ENCODE peak calls at places on chromosomes 11 and 22, in nine cellular contexts. One of them, this sample, is unnamed.

GRCh38 chr11:6568191-6568918 is 35.1 kb downstream of the RRP8 start:
- DNase-seq in hepatocyte: peak; percentile 65
- DNase-seq in gastrocnemius medialis: no peak
- DNase-seq in suprapubic skin: no peak
- DNase-seq in neural progenitor cell: peak; percentile 68
- DNase-seq in thoracic aorta: no peak
- DNase-seq in cardiac muscle cell: peak; percentile 70
- DNase-seq in sigmoid colon: peak; percentile 65
- DNase-seq in endodermal cell: peak; percentile 81
- DNase-seq in this sample: peak; percentile 43

GRCh38 chr22:32803020-32803758 is 1.7 kb downstream of the TIMP3 start:
- DNase-seq in hepatocyte: no peak
- DNase-seq in neural progenitor cell: peak; percentile 40
- DNase-seq in suprapubic skin: no peak
- DNase-seq in gastrocnemius medialis: no peak
- DNase-seq in sigmoid colon: peak; percentile 72
- DNase-seq in thoracic aorta: no peak
- DNase-seq in cardiac muscle cell: no peak
- DNase-seq in endodermal cell: peak; percentile 67
- DNase-seq in this sample: peak; percentile 61

GRCh38 chr11:69443968-69444364 is 37.5 kb upstream of the LINC01488 start:
- DNase-seq in cardiac muscle cell: no peak
- DNase-seq in neural progenitor cell: no peak
- DNase-seq in thoracic aorta: no peak
- DNase-seq in hepatocyte: no peak
- DNase-seq in sigmoid colon: no peak
- DNase-seq in suprapubic skin: no peak
- DNase-seq in gastrocnemius medialis: no peak
- DNase-seq in endodermal cell: peak; percentile 70
- DNase-seq in this sample: peak; percentile 41

GRCh38 chr11:108592591-108593213 is 866 bp downstream of the EXPH5 start:
- DNase-seq in cardiac muscle cell: peak; percentile 44
- DNase-seq in thoracic aorta: peak; percentile 18
- DNase-seq in suprapubic skin: no peak
- DNase-seq in neural progenitor cell: no peak
- DNase-seq in endodermal cell: peak; percentile 77
- DNase-seq in sigmoid colon: no peak
- DNase-seq in hepatocyte: peak; percentile 55
- DNase-seq in gastrocnemius medialis: no peak
- DNase-seq in this sample: no peak

GRCh38 chr11:133957926-133958325 is 1.2 kb upstream of the IGSF9B start:
- DNase-seq in thoracic aorta: no peak
- DNase-seq in neural progenitor cell: no peak
- DNase-seq in gastrocnemius medialis: no peak
- DNase-seq in cardiac muscle cell: no peak
- DNase-seq in endodermal cell: no peak
- DNase-seq in suprapubic skin: no peak
- DNase-seq in hepatocyte: no peak
- DNase-seq in sigmoid colon: no peak
- DNase-seq in this sample: no peak

GRCh38 chr11:98456281-98456680 is 564.5 kb upstream of the CNTN5 start:
- DNase-seq in cardiac muscle cell: no peak
- DNase-seq in gastrocnemius medialis: no peak
- DNase-seq in neural progenitor cell: no peak
- DNase-seq in hepatocyte: no peak
- DNase-seq in sigmoid colon: no peak
- DNase-seq in thoracic aorta: no peak
- DNase-seq in endodermal cell: peak; percentile 44
- DNase-seq in suprapubic skin: no peak
- DNase-seq in this sample: no peak

GRCh38 chr11:69839516-69839915 is 20.3 kb upstream of the FGF3 start:
- DNase-seq in sigmoid colon: no peak
- DNase-seq in suprapubic skin: peak; percentile 50
- DNase-seq in neural progenitor cell: no peak
- DNase-seq in hepatocyte: no peak
- DNase-seq in thoracic aorta: no peak
- DNase-seq in cardiac muscle cell: no peak
- DNase-seq in gastrocnemius medialis: no peak
- DNase-seq in endodermal cell: peak; percentile 21
- DNase-seq in this sample: no peak

GRCh38 chr11:14413307-14414072 is 54.5 kb upstream of the RRAS2 start:
- DNase-seq in hepatocyte: no peak
- DNase-seq in endodermal cell: peak; percentile 92
- DNase-seq in gastrocnemius medialis: no peak
- DNase-seq in neural progenitor cell: peak; percentile 67
- DNase-seq in suprapubic skin: no peak
- DNase-seq in thoracic aorta: no peak
- DNase-seq in sigmoid colon: peak; percentile 70
- DNase-seq in cardiac muscle cell: no peak
- DNase-seq in this sample: no peak

GRCh38 chr22:41576877-41577276 is 12.8 kb downstream of the PMM1 start:
- DNase-seq in gastrocnemius medialis: no peak
- DNase-seq in hepatocyte: peak; percentile 74
- DNase-seq in sigmoid colon: no peak
- DNase-seq in neural progenitor cell: peak; percentile 86
- DNase-seq in thoracic aorta: no peak
- DNase-seq in cardiac muscle cell: peak; percentile 77
- DNase-seq in endodermal cell: peak; percentile 94
- DNase-seq in suprapubic skin: no peak
- DNase-seq in this sample: peak; percentile 39

GRCh38 chr22:41575533-41575932 is 14.1 kb downstream of the PMM1 start:
- DNase-seq in hepatocyte: no peak
- DNase-seq in gastrocnemius medialis: no peak
- DNase-seq in sigmoid colon: no peak
- DNase-seq in neural progenitor cell: no peak
- DNase-seq in thoracic aorta: no peak
- DNase-seq in suprapubic skin: no peak
- DNase-seq in endodermal cell: no peak
- DNase-seq in cardiac muscle cell: no peak
- DNase-seq in this sample: no peak

GRCh38 chr22:41571786-41572185 is 11.0 kb downstream of the CSDC2 start:
- DNase-seq in hepatocyte: no peak
- DNase-seq in endodermal cell: no peak
- DNase-seq in sigmoid colon: no peak
- DNase-seq in suprapubic skin: no peak
- DNase-seq in gastrocnemius medialis: no peak
- DNase-seq in neural progenitor cell: no peak
- DNase-seq in thoracic aorta: no peak
- DNase-seq in cardiac muscle cell: no peak
- DNase-seq in this sample: no peak

GRCh38 chr22:41573677-41574264 is 13.0 kb downstream of the CSDC2 start:
- DNase-seq in cardiac muscle cell: no peak
- DNase-seq in sigmoid colon: no peak
- DNase-seq in neural progenitor cell: no peak
- DNase-seq in gastrocnemius medialis: no peak
- DNase-seq in suprapubic skin: no peak
- DNase-seq in thoracic aorta: no peak
- DNase-seq in endodermal cell: no peak
- DNase-seq in hepatocyte: no peak
- DNase-seq in this sample: no peak

GRCh38 chr22:41574847-41575381 is 14.1 kb downstream of the CSDC2 start:
- DNase-seq in suprapubic skin: no peak
- DNase-seq in sigmoid colon: peak; percentile 94
- DNase-seq in hepatocyte: no peak
- DNase-seq in thoracic aorta: no peak
- DNase-seq in gastrocnemius medialis: no peak
- DNase-seq in cardiac muscle cell: no peak
- DNase-seq in neural progenitor cell: no peak
- DNase-seq in endodermal cell: no peak
- DNase-seq in this sample: no peak
- H3K4me3 ChIP-seq in suprapubic skin: no peak overlapping the region
- H3K4me3 ChIP-seq in sigmoid colon: no peak overlapping the region
- H3K4me3 ChIP-seq in hepatocyte: no peak overlapping the region
- H3K4me3 ChIP-seq in thoracic aorta: no peak overlapping the region
- H3K4me3 ChIP-seq in gastrocnemius medialis: no peak overlapping the region
- H3K4me3 ChIP-seq in cardiac muscle cell: no peak overlapping the region
- H3K4me3 ChIP-seq in neural progenitor cell: no peak overlapping the region
- H3K4me3 ChIP-seq in endodermal cell: no peak overlapping the region
- H3K4me3 ChIP-seq in this sample: no peak overlapping the region

GRCh38 chr22:44485494-44485893 is 12.5 kb downstream of the RTL6 start:
- DNase-seq in endodermal cell: no peak
- DNase-seq in gastrocnemius medialis: no peak
- DNase-seq in cardiac muscle cell: no peak
- DNase-seq in thoracic aorta: no peak
- DNase-seq in neural progenitor cell: no peak
- DNase-seq in suprapubic skin: no peak
- DNase-seq in hepatocyte: no peak
- DNase-seq in sigmoid colon: no peak
- DNase-seq in this sample: no peak
- TF ChIP-seq CTCF in endodermal cell: no peak
- TF ChIP-seq CTCF in gastrocnemius medialis: no peak
- TF ChIP-seq CTCF in cardiac muscle cell: no peak
- TF ChIP-seq CTCF in thoracic aorta: no peak
- TF ChIP-seq CTCF in neural progenitor cell: no peak
- TF ChIP-seq CTCF in suprapubic skin: no peak
- TF ChIP-seq CTCF in hepatocyte: no peak
- TF ChIP-seq CTCF in sigmoid colon: no peak
- TF ChIP-seq CTCF in this sample: no peak

DNA sequence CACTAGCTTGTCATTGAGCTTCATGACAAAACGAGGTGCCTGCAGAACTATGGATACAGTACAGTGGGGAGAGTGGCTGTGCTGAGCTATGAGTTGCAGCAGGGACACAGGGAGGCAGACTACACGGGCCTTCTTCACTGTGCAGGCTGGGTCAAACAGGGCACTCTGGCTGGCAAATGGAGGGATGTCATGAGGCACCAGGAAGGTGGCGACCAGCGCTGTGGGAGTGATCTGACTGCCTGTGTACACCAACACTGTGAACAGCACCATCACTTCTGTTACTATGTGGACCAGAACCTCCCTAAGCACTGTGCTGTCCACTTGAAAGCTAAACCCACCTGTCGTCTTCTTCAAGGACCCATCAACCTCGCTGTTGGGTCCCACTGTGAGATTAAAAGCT is 3.1 kb downstream of the PKDREJ start:
- DNase-seq in sigmoid colon: no peak
- DNase-seq in suprapubic skin: no peak
- DNase-seq in neural progenitor cell: no peak
- DNase-seq in gastrocnemius medialis: no peak
- DNase-seq in endodermal cell: no peak
- DNase-seq in hepatocyte: no peak
- DNase-seq in thoracic aorta: no peak
- DNase-seq in cardiac muscle cell: no peak
- DNase-seq in this sample: no peak
- H3K27me3 ChIP-seq in sigmoid colon: no peaks in the 10 kb centered on the region
- H3K27me3 ChIP-seq in suprapubic skin: peaks cover 4% of the 10 kb centered on the region
- H3K27me3 ChIP-seq in neural progenitor cell: peaks cover 80% of the 10 kb centered on the region
- H3K27me3 ChIP-seq in gastrocnemius medialis: no peaks in the 10 kb centered on the region
- H3K27me3 ChIP-seq in endodermal cell: peaks cover 74% of the 10 kb centered on the region
- H3K27me3 ChIP-seq in hepatocyte: peaks cover 27% of the 10 kb centered on the region
- H3K27me3 ChIP-seq in thoracic aorta: no peaks in the 10 kb centered on the region
- H3K27me3 ChIP-seq in cardiac muscle cell: peaks cover 47% of the 10 kb centered on the region
- H3K27me3 ChIP-seq in this sample: peaks cover 2% of the 10 kb centered on the region

DNA sequence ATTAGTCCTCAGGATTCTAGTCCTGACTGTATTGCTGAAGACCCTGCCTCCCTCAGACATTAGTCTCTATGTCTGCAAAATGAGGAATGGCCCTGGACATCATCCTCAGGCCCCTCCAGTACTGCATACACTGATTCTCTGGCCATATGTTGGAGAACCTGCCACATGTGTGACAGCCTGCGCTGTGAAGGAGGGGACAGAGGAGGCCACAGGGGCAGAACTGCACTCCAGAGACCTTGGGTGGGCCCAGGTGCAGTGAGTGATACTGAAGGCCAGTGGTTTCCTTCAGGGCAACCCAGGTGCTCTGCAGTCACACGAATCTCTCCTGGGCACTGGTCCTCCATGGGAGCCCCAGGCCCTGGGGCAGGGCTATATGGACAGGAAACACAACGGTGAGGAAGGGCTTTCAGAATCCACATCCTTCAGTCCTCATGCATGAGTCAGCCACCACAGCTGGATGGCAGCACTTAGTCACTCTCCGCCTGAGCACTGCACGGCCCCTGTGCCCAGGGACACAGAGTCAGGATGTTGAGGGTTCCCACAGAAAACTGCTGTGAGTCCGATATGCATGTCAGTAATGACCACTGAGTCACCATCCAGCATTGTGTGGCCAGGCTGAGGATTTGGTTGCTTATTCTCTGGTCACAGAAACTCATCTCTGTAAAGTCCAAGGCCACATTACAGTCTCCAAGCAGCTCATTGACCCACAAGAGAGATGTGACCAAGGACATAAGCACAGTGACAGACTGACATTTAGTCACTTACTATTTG is 39.7 kb downstream of the ME3 start:
- DNase-seq in endodermal cell: peak; percentile 89
- DNase-seq in hepatocyte: peak; percentile 67
- DNase-seq in sigmoid colon: peak; percentile 66
- DNase-seq in neural progenitor cell: peak; percentile 40
- DNase-seq in cardiac muscle cell: peak; percentile 17
- DNase-seq in thoracic aorta: peak; percentile 24
- DNase-seq in suprapubic skin: no peak
- DNase-seq in gastrocnemius medialis: no peak
- DNase-seq in this sample: peak; percentile 96
- H3K4me3 ChIP-seq in endodermal cell: no peak overlapping the region
- H3K4me3 ChIP-seq in hepatocyte: no peak overlapping the region
- H3K4me3 ChIP-seq in sigmoid colon: no peak overlapping the region
- H3K4me3 ChIP-seq in neural progenitor cell: no peak overlapping the region
- H3K4me3 ChIP-seq in cardiac muscle cell: no peak overlapping the region
- H3K4me3 ChIP-seq in thoracic aorta: no peak overlapping the region
- H3K4me3 ChIP-seq in suprapubic skin: no peak overlapping the region
- H3K4me3 ChIP-seq in gastrocnemius medialis: no peak overlapping the region
- H3K4me3 ChIP-seq in this sample: no peak overlapping the region

This sample was measured in bronchial epithelial cell.